ENCODE peak calls at places on chromosome 6, in nine cellular contexts. S is neural progenitor cell; H is Kasumi-1; K is astrocyte of the spinal cord; N is omental fat pad; F is transverse colon; R is NCI-H1436; O is tibial nerve; X is activated T-helper 1 cell treated with anti-CD3 and anti-CD28 coated beads, Interleukin-12 subunit alpha, Interleukin-12 subunit beta, Interleukin-2, Interleukin-4 antibody, amounts not matched to agents 30 ng/mL and 10 ng/mL and 1 ng/mL, durations not matched to agents 14 hours and 24 hours and 36 hours. P is an unnamed sample.

GRCh38 chr6:21461844-21462518 is 131.6 kb upstream of the SOX4 start:
- DNase-seq in X (no peak), F (no peak), R (no peak), S (no peak), N (no peak), K (no peak), H (no peak), O (no peak), P (no peak)

GRCh38 chr6:148700713-148701392 is 46.0 kb upstream of the UST start:
- DNase-seq in K (peak; percentile 48), X (no peak), H (no peak), O (no peak), N (no peak), S (peak; percentile 23), F (peak; percentile 11), R (no peak), P (no peak)

GRCh38 chr6:157912326-157912725 is 69.3 kb upstream of the SYNJ2 start:
- DNase-seq in F (no peak), O (no peak), H (no peak), R (no peak), S (no peak), N (no peak), X (no peak), K (peak; percentile 95), P (peak; percentile 29)

GRCh38 chr6:133724726-133725125 is 164.2 kb upstream of the TCF21 start:
- DNase-seq in X (no peak), S (no peak), N (no peak), K (peak; percentile 55), H (no peak), F (no peak), O (no peak), R (no peak), P (no peak)

GRCh38 chr6:37576336-37576737 is 76.6 kb upstream of the CCDC167 start:
- DNase-seq in H (no peak), R (no peak), X (no peak), O (no peak), F (no peak), K (peak; percentile 63), S (no peak), N (no peak), P (no peak)

GRCh38 chr6:160355001-160355400 is 6.8 kb downstream of the SLC22A3 start:
- DNase-seq in H (no peak), O (no peak), N (no peak), S (no peak), F (no peak), X (no peak), K (peak; percentile 19), R (no peak), P (no peak)

GRCh38 chr6:28751963-28752350 is 171.8 kb downstream of the TRIM27 start:
- DNase-seq in O (no peak), X (no peak), N (no peak), H (no peak), R (no peak), S (no peak), F (no peak), K (no peak), P (no peak)

GRCh38 chr6:14762077-14762476 is 483.8 kb upstream of the JARID2 start:
- DNase-seq in K (no peak), H (no peak), O (no peak), R (no peak), N (no peak), F (peak; percentile 25), S (no peak), X (no peak), P (no peak)

GRCh38 chr6:169837529-169838250 is 86.3 kb downstream of the ERMARD start:
- DNase-seq in R (no peak), O (no peak), H (no peak), N (no peak), F (no peak), X (no peak), S (no peak), K (no peak), P (no peak)

GRCh38 chr6:52016918-52017748 is 70.3 kb downstream of the PKHD1 start:
- DNase-seq in X (no peak), O (no peak), K (no peak), N (no peak), R (no peak), F (no peak), S (peak; percentile 24), H (no peak), P (no peak)